ENCODE peak calls at places on chromosomes 13 and 19, in four cellular contexts. One of them, this sample, is unnamed.

GRCh38 chr13:62209539-62209938 is 793.9 kb upstream of the PCDH20 start:
- DNase-seq in IMR-90: no peak
- DNase-seq in H9: no peak
- DNase-seq in H1: no peak
- DNase-seq in this sample: no peak

GRCh38 chr13:51207881-51208280 is 14.3 kb upstream of the FAM124A start:
- DNase-seq in IMR-90: no peak
- DNase-seq in H9: no peak
- DNase-seq in H1: no peak
- DNase-seq in this sample: no peak

GRCh38 chr19:50417138-50417849 is 1.4 kb upstream of the SPIB start:
- DNase-seq in IMR-90: no peak
- DNase-seq in H9: peak; percentile 40
- DNase-seq in H1: no peak
- DNase-seq in this sample: no peak

GRCh38 chr13:35923347-35923746 is 207.8 kb downstream of the DCLK1 start:
- DNase-seq in IMR-90: peak; percentile 68
- DNase-seq in H9: no peak
- DNase-seq in H1: no peak
- DNase-seq in this sample: no peak

GRCh38 chr13:66634384-66634783 is 595.8 kb downstream of the PCDH9 start:
- DNase-seq in IMR-90: peak; percentile 16
- DNase-seq in H9: no peak
- DNase-seq in H1: no peak
- DNase-seq in this sample: no peak

GRCh38 chr13:94115054-94115453 is 364.4 kb downstream of the DCT start:
- DNase-seq in IMR-90: no peak
- DNase-seq in H9: no peak
- DNase-seq in H1: no peak
- DNase-seq in this sample: no peak

GRCh38 chr13:111281751-111282311 is 38.6 kb upstream of the TEX29 start:
- DNase-seq in IMR-90: peak; percentile 85
- DNase-seq in H9: no peak
- DNase-seq in H1: no peak
- DNase-seq in this sample: no peak

GRCh38 chr13:26062853-26063444 is 11.1 kb upstream of the SHISA2 start:
- DNase-seq in IMR-90: peak; percentile 33
- DNase-seq in H9: no peak
- DNase-seq in H1: no peak
- DNase-seq in this sample: peak; percentile 54

GRCh38 chr13:48586591-48587103 is 53.8 kb upstream of the RCBTB2 start:
- DNase-seq in IMR-90: peak; percentile 11
- DNase-seq in H9: no peak
- DNase-seq in H1: no peak
- DNase-seq in this sample: peak; percentile 83

GRCh38 chr19:58346961-58347929 is 6.0 kb downstream of the A1BG start:
- DNase-seq in IMR-90: peak; percentile 63
- DNase-seq in H9: peak; percentile 82
- DNase-seq in H1: no peak
- DNase-seq in this sample: peak; percentile 67

GRCh38 chr13:106548064-106548696 is 12.7 kb upstream of the EFNB2 start:
- DNase-seq in IMR-90: peak; percentile 78
- DNase-seq in H9: no peak
- DNase-seq in H1: no peak
- DNase-seq in this sample: no peak
- H4K5ac ChIP-seq in IMR-90: no peak overlapping the region
- H4K5ac ChIP-seq in H9: no peak overlapping the region
- H4K5ac ChIP-seq in H1: no peak overlapping the region
- H4K5ac ChIP-seq in this sample: no peak overlapping the region

GRCh38 chr13:27979765-27980279 is 8.7 kb downstream of the URAD start:
- DNase-seq in IMR-90: no peak
- DNase-seq in H9: no peak
- DNase-seq in H1: no peak
- DNase-seq in this sample: no peak

GRCh38 chr13:27978301-27978968 is 9.3 kb upstream of the CDX2 start:
- DNase-seq in IMR-90: no peak
- DNase-seq in H9: peak; percentile 79
- DNase-seq in H1: no peak
- DNase-seq in this sample: peak; percentile 86

GRCh38 chr13:27980280-27980998 is 8.1 kb downstream of the URAD start:
- DNase-seq in IMR-90: no peak
- DNase-seq in H9: no peak
- DNase-seq in H1: no peak
- DNase-seq in this sample: no peak

GRCh38 chr13:27977476-27978300 is 8.6 kb upstream of the CDX2 start:
- DNase-seq in IMR-90: no peak
- DNase-seq in H9: peak; percentile 60
- DNase-seq in H1: no peak
- DNase-seq in this sample: peak; percentile 86

GRCh38 chr13:27979001-27979643 is 9.4 kb downstream of the URAD start:
- DNase-seq in IMR-90: no peak
- DNase-seq in H9: no peak
- DNase-seq in H1: no peak
- DNase-seq in this sample: no peak
- H3K4ac ChIP-seq in IMR-90: no peak overlapping the region
- H3K4ac ChIP-seq in H9: no peak overlapping the region
- H3K4ac ChIP-seq in H1: no peak overlapping the region
- H3K4ac ChIP-seq in this sample: no peak overlapping the region

GRCh38 chr19:1911995-1912394 is 6.8 kb downstream of the ADAT3 start:
- DNase-seq in IMR-90: no peak
- DNase-seq in H9: no peak
- DNase-seq in H1: no peak
- DNase-seq in this sample: no peak

GRCh38 chr19:1912760-1913505 is 7.7 kb downstream of the ADAT3 start:
- DNase-seq in IMR-90: no peak
- DNase-seq in H9: no peak
- DNase-seq in H1: no peak
- DNase-seq in this sample: no peak

GRCh38 chr19:1908364-1908678 is 3.1 kb downstream of the ADAT3 start:
- DNase-seq in IMR-90: no peak
- DNase-seq in H9: no peak
- DNase-seq in H1: no peak
- DNase-seq in this sample: no peak

GRCh38 chr19:1910169-1910568 is 5.0 kb downstream of the ADAT3 start:
- DNase-seq in IMR-90: peak; percentile 20
- DNase-seq in H9: no peak
- DNase-seq in H1: no peak
- DNase-seq in this sample: no peak

GRCh38 chr19:1911098-1911497 is 5.9 kb downstream of the ADAT3 start:
- DNase-seq in IMR-90: no peak
- DNase-seq in H9: no peak
- DNase-seq in H1: no peak
- DNase-seq in this sample: no peak
- H4K5ac ChIP-seq in IMR-90: no peak overlapping the region
- H4K5ac ChIP-seq in H9: no peak overlapping the region
- H4K5ac ChIP-seq in H1: no peak overlapping the region
- H4K5ac ChIP-seq in this sample: no peak overlapping the region

GRCh38 chr13:40665754-40666057 is 735 bp downstream of the FOXO1 start:
- DNase-seq in IMR-90: no peak
- DNase-seq in H9: no peak
- DNase-seq in H1: no peak
- DNase-seq in this sample: peak; percentile 60
- H3K4ac ChIP-seq in IMR-90: no peak overlapping the region
- H3K4ac ChIP-seq in H9: no peak overlapping the region
- H3K4ac ChIP-seq in H1: peak overlapping the region; percentile 98
- H3K4ac ChIP-seq in this sample: peak overlapping the region; percentile 78

GRCh38 chr13:98188544-98189166 is 11.6 kb upstream of the RNF113B start:
- DNase-seq in IMR-90: no peak
- DNase-seq in H9: no peak
- DNase-seq in H1: no peak
- DNase-seq in this sample: peak; percentile 64
- H4K5ac ChIP-seq in IMR-90: peak overlapping the region; percentile 1
- H4K5ac ChIP-seq in H9: no peak overlapping the region
- H4K5ac ChIP-seq in H1: no peak overlapping the region
- H4K5ac ChIP-seq in this sample: no peak overlapping the region

DNA sequence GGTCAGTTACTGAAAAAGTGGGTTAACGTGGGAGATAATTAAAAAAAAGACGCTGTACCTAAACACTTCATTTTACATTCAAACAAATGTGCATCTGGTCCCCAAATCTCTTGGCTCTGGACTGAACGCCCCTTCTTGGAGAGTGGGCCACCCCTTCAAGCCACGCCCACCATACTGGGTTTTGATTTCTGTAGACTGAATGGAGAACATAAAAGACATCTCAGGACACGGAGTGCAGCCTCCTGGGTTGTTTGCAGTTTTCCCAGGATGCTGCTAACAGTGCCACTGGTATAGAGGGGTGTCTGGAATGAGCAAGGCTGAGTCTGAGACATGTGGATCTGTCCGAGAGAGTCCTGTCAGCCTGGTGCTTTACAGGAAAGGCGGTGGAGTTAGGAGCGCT is 10.6 kb downstream of the TFDP1 start:
- DNase-seq in IMR-90: no peak
- DNase-seq in H9: peak; percentile 3
- DNase-seq in H1: no peak
- DNase-seq in this sample: no peak
- H3K4ac ChIP-seq in IMR-90: no peak overlapping the region
- H3K4ac ChIP-seq in H9: no peak overlapping the region
- H3K4ac ChIP-seq in H1: no peak overlapping the region
- H3K4ac ChIP-seq in this sample: no peak overlapping the region

DNA sequence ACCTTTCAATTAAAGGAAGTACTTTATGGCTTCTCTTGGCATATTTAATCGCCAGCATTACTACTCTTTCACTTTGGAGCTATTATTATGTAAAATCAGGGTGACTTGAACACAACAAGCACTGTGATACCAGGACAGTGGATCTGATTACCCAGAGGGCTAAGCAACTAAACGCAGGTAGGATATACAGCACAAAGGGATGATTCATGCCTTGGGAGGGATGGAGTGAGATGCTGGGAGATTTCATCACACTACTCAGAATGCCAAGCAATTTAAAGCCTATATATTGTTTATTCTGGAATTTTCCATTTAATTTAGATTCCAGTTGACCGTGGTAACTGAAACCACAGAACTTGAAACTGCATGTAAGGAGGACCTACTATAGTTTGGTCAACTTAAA is 254.0 kb downstream of the GPC5 start:
- DNase-seq in IMR-90: peak; percentile 28
- DNase-seq in H9: no peak
- DNase-seq in H1: no peak
- DNase-seq in this sample: peak; percentile 53
- H4K5ac ChIP-seq in IMR-90: no peak overlapping the region
- H4K5ac ChIP-seq in H9: no peak overlapping the region
- H4K5ac ChIP-seq in H1: no peak overlapping the region
- H4K5ac ChIP-seq in this sample: no peak overlapping the region

GRCh38 chr13:79229761-79230160 is 176.3 kb downstream of the RBM26 start:
- DNase-seq in IMR-90: no peak
- DNase-seq in H9: no peak
- DNase-seq in H1: no peak
- DNase-seq in this sample: no peak
- H3K4ac ChIP-seq in IMR-90: no peak overlapping the region
- H3K4ac ChIP-seq in H9: no peak overlapping the region
- H3K4ac ChIP-seq in H1: no peak overlapping the region
- H3K4ac ChIP-seq in this sample: no peak overlapping the region